ENCODE peak calls at places on chromosomes 3 and 15, in five cellular contexts. One of them, this sample, is unnamed.

GRCh38 chr15:83764201-83764839 is 110.4 kb downstream of the ADAMTSL3 start:
- DNase-seq in substantia nigra: no peak
- DNase-seq in stomach: no peak
- DNase-seq in M059J: no peak
- DNase-seq in GM12891: no peak
- DNase-seq in this sample: no peak

GRCh38 chr3:72412557-72412956 is 435.7 kb downstream of the SHQ1 start:
- DNase-seq in substantia nigra: no peak
- DNase-seq in M059J: no peak
- DNase-seq in stomach: no peak
- DNase-seq in GM12891: no peak
- DNase-seq in this sample: no peak

GRCh38 chr3:95120921-95121320 is 1058.1 kb downstream of the NSUN3 start:
- DNase-seq in stomach: no peak
- DNase-seq in GM12891: no peak
- DNase-seq in M059J: no peak
- DNase-seq in substantia nigra: no peak
- DNase-seq in this sample: no peak

GRCh38 chr3:190155752-190156151 is 35.1 kb upstream of the P3H2 start:
- DNase-seq in stomach: peak
- DNase-seq in M059J: peak
- DNase-seq in substantia nigra: no peak
- DNase-seq in GM12891: no peak
- DNase-seq in this sample: no peak

GRCh38 chr3:134480546-134480945 is 5.2 kb downstream of the ANAPC13 start:
- DNase-seq in stomach: no peak
- DNase-seq in M059J: no peak
- DNase-seq in GM12891: no peak
- DNase-seq in substantia nigra: no peak
- DNase-seq in this sample: no peak

GRCh38 chr3:130948929-130949328 is 55.0 kb downstream of the ATP2C1 start:
- DNase-seq in stomach: no peak
- DNase-seq in GM12891: no peak
- DNase-seq in substantia nigra: no peak
- DNase-seq in M059J: no peak
- DNase-seq in this sample: no peak

GRCh38 chr3:125212509-125213372 is at the start of gene SLC12A8:
- DNase-seq in stomach: peak
- DNase-seq in M059J: peak
- DNase-seq in substantia nigra: no peak
- DNase-seq in GM12891: no peak
- DNase-seq in this sample: no peak

GRCh38 chr3:188279696-188280398 is 125.9 kb downstream of the LPP start:
- DNase-seq in stomach: no peak
- DNase-seq in GM12891: no peak
- DNase-seq in M059J: peak
- DNase-seq in substantia nigra: no peak
- DNase-seq in this sample: no peak

GRCh38 chr3:60149501-60149900 is 1099.7 kb upstream of the CFAP20DC start:
- DNase-seq in GM12891: no peak
- DNase-seq in M059J: no peak
- DNase-seq in stomach: no peak
- DNase-seq in substantia nigra: no peak
- DNase-seq in this sample: no peak

GRCh38 chr3:129756871-129757270 is 136.6 kb downstream of the TMCC1 start:
- DNase-seq in stomach: no peak
- DNase-seq in substantia nigra: no peak
- DNase-seq in M059J: peak
- DNase-seq in GM12891: no peak
- DNase-seq in this sample: peak

GRCh38 chr3:11385908-11386307 is 113.7 kb downstream of the ATG7 start:
- DNase-seq in M059J: peak
- DNase-seq in substantia nigra: no peak
- DNase-seq in GM12891: no peak
- DNase-seq in stomach: no peak
- DNase-seq in this sample: no peak

GRCh38 chr3:97883736-97884135 is 61.9 kb downstream of the CRYBG3 start:
- DNase-seq in GM12891: no peak
- DNase-seq in stomach: no peak
- DNase-seq in substantia nigra: no peak
- DNase-seq in M059J: no peak
- DNase-seq in this sample: no peak

GRCh38 chr15:49751191-49751590 is 130.3 kb downstream of the DTWD1 start:
- DNase-seq in GM12891: no peak
- DNase-seq in M059J: no peak
- DNase-seq in substantia nigra: no peak
- DNase-seq in stomach: no peak
- DNase-seq in this sample: no peak

GRCh38 chr3:152159328-152159727 is 109.4 kb upstream of the MBNL1 start:
- DNase-seq in M059J: peak
- DNase-seq in substantia nigra: no peak
- DNase-seq in GM12891: no peak
- DNase-seq in stomach: no peak
- DNase-seq in this sample: peak

GRCh38 chr3:147008886-147009285 is 397.5 kb downstream of the ZIC4 start:
- DNase-seq in stomach: no peak
- DNase-seq in M059J: no peak
- DNase-seq in GM12891: no peak
- DNase-seq in substantia nigra: no peak
- DNase-seq in this sample: no peak

GRCh38 chr15:85044251-85044853 is 62.7 kb downstream of the PDE8A start:
- DNase-seq in stomach: peak
- DNase-seq in GM12891: no peak
- DNase-seq in M059J: peak
- DNase-seq in substantia nigra: peak
- DNase-seq in this sample: peak

GRCh38 chr15:60135961-60136360 is 131.8 kb downstream of the FOXB1 start:
- DNase-seq in M059J: no peak
- DNase-seq in GM12891: no peak
- DNase-seq in substantia nigra: peak
- DNase-seq in stomach: no peak
- DNase-seq in this sample: no peak

GRCh38 chr15:101045236-101045646 is 126.1 kb downstream of the LRRK1 start:
- DNase-seq in GM12891: no peak
- DNase-seq in M059J: no peak
- DNase-seq in substantia nigra: no peak
- DNase-seq in stomach: peak
- DNase-seq in this sample: no peak

GRCh38 chr3:11434697-11435096 is 162.5 kb downstream of the ATG7 start:
- DNase-seq in GM12891: no peak
- DNase-seq in stomach: no peak
- DNase-seq in M059J: no peak
- DNase-seq in substantia nigra: no peak
- DNase-seq in this sample: no peak

GRCh38 chr3:108698461-108698860 is 58.7 kb downstream of the RETNLB start:
- DNase-seq in substantia nigra: no peak
- DNase-seq in GM12891: no peak
- DNase-seq in M059J: no peak
- DNase-seq in stomach: no peak
- DNase-seq in this sample: no peak

GRCh38 chr3:12796171-12797123 is at the start of gene CAND2:
- DNase-seq in GM12891: peak
- DNase-seq in stomach: peak
- DNase-seq in M059J: peak
- DNase-seq in substantia nigra: peak
- DNase-seq in this sample: no peak

GRCh38 chr15:88155310-88155709 is 101.2 kb downstream of the NTRK3 start:
- DNase-seq in M059J: no peak
- DNase-seq in substantia nigra: no peak
- DNase-seq in GM12891: no peak
- DNase-seq in stomach: no peak
- DNase-seq in this sample: no peak

GRCh38 chr3:187571701-187572100 is 98.5 kb downstream of the SST start:
- DNase-seq in stomach: no peak
- DNase-seq in GM12891: no peak
- DNase-seq in substantia nigra: no peak
- DNase-seq in M059J: no peak
- DNase-seq in this sample: no peak

GRCh38 chr3:77525283-77525682 is 485.4 kb downstream of the ROBO2 start:
- DNase-seq in GM12891: no peak
- DNase-seq in stomach: no peak
- DNase-seq in M059J: no peak
- DNase-seq in substantia nigra: no peak
- DNase-seq in this sample: no peak

GRCh38 chr15:62901916-62902554 is 140.5 kb upstream of the TPM1 start:
- DNase-seq in stomach: no peak
- DNase-seq in M059J: no peak
- DNase-seq in GM12891: no peak
- DNase-seq in substantia nigra: no peak
- DNase-seq in this sample: no peak

GRCh38 chr3:49668414-49668797 is 5.7 kb upstream of the APEH start:
- DNase-seq in M059J: peak
- DNase-seq in substantia nigra: no peak
- DNase-seq in stomach: no peak
- DNase-seq in GM12891: no peak
- DNase-seq in this sample: no peak

GRCh38 chr15:77721963-77722362 is 89.3 kb upstream of the LINGO1 start:
- DNase-seq in M059J: no peak
- DNase-seq in GM12891: no peak
- DNase-seq in substantia nigra: no peak
- DNase-seq in stomach: no peak
- DNase-seq in this sample: no peak

GRCh38 chr3:51937014-51937413 is 4.7 kb downstream of the RRP9 start:
- DNase-seq in GM12891: no peak
- DNase-seq in stomach: peak
- DNase-seq in substantia nigra: no peak
- DNase-seq in M059J: no peak
- DNase-seq in this sample: no peak

GRCh38 chr15:94026458-94026967 is 204.8 kb upstream of the MCTP2 start:
- DNase-seq in stomach: no peak
- DNase-seq in substantia nigra: no peak
- DNase-seq in M059J: peak
- DNase-seq in GM12891: no peak
- DNase-seq in this sample: peak

GRCh38 chr3:152400912-152401311 is 132.2 kb downstream of the MBNL1 start:
- DNase-seq in stomach: no peak
- DNase-seq in GM12891: no peak
- DNase-seq in substantia nigra: no peak
- DNase-seq in M059J: peak
- DNase-seq in this sample: peak

GRCh38 chr3:169879846-169880558 is 10.3 kb upstream of the LRRC31 start:
- DNase-seq in substantia nigra: no peak
- DNase-seq in stomach: no peak
- DNase-seq in GM12891: no peak
- DNase-seq in M059J: no peak
- DNase-seq in this sample: no peak

GRCh38 chr15:67303490-67304363 is 49.1 kb downstream of the IQCH start:
- DNase-seq in substantia nigra: no peak
- DNase-seq in stomach: no peak
- DNase-seq in GM12891: no peak
- DNase-seq in M059J: peak
- DNase-seq in this sample: peak

GRCh38 chr15:81301815-81302399 is 22.0 kb downstream of the STARD5 start:
- DNase-seq in substantia nigra: no peak
- DNase-seq in stomach: peak
- DNase-seq in M059J: no peak
- DNase-seq in GM12891: peak
- DNase-seq in this sample: no peak

This sample was measured in HFF-Myc.